ENCODE peak calls at places on chromosomes 13 and 19, in four cellular contexts. O is NCI-H2171 treated with DMSO at 0.1 percent for 48 hours; P is erythroblast; Y is activated T-helper 2 cell treated with anti-CD3 and anti-CD28 coated beads, Interferon-gamma antibody, Interleukin-2, Interleukin-4, amounts not matched to agents 10 μg/mL and 5 μg/mL and 100 μg/mL, durations not matched to agents 14 hours and 24 hours and 36 hours. L is an unnamed sample.

GRCh38 chr19:16076958-16077611 is 790 bp downstream of the TPM4 start:
- DNase-seq in O (peak), P (no peak), Y (no peak), L (peak)

GRCh38 chr13:102779426-102780159 is 6.0 kb upstream of the TEX30 start:
- DNase-seq in O (no peak), P (no peak), Y (peak), L (no peak)

GRCh38 chr19:31152906-31153305 is 196.3 kb downstream of the TSHZ3 start:
- DNase-seq in O (no peak), P (no peak), Y (no peak), L (no peak)

GRCh38 chr13:22592515-22592914 is 588.3 kb upstream of the SGCG start:
- DNase-seq in O (no peak), P (no peak), Y (no peak), L (no peak)

GRCh38 chr13:74229242-74229641 is 95.0 kb upstream of the KLF12 start:
- DNase-seq in O (no peak), P (no peak), Y (no peak), L (no peak)

GRCh38 chr13:46211116-46211515 is 612 bp upstream of the LRRC63 start:
- DNase-seq in O (no peak), P (peak), Y (peak), L (peak)

GRCh38 chr19:18397242-18398202 is at the start of gene LRRC25:
- DNase-seq in O (no peak), P (no peak), Y (no peak), L (no peak)

GRCh38 chr13:46577656-46578589 is 25.0 kb downstream of the LRCH1 start:
- DNase-seq in O (no peak), P (no peak), Y (no peak), L (no peak)

GRCh38 chr13:52128714-52129700 is at the start of gene NEK5:
- DNase-seq in O (peak), P (peak), Y (peak), L (peak)

GRCh38 chr13:73702419-73703071 is 431.7 kb downstream of the KLF12 start:
- DNase-seq in O (no peak), P (no peak), Y (peak), L (no peak)

GRCh38 chr13:22198656-22199217 is 527.9 kb downstream of the FGF9 start:
- DNase-seq in O (no peak), P (no peak), Y (no peak), L (peak)

GRCh38 chr19:23913931-23914330 is 755 bp upstream of the ZNF726 start:
- DNase-seq in O (no peak), P (no peak), Y (no peak), L (no peak)

GRCh38 chr13:36818483-36819063 is 449 bp upstream of the RFXAP start:
- DNase-seq in O (peak), P (no peak), Y (no peak), L (peak)

GRCh38 chr13:93364166-93364565 is 137.6 kb downstream of the GPC6 start:
- DNase-seq in O (no peak), P (no peak), Y (no peak), L (no peak)

GRCh38 chr19:19655641-19656343 is 7.7 kb downstream of the ATP13A1 start:
- DNase-seq in O (no peak), P (no peak), Y (no peak), L (no peak)

GRCh38 chr19:6856749-6857372 is 30.5 kb upstream of the ADGRE1 start:
- DNase-seq in O (no peak), P (no peak), Y (no peak), L (no peak)

GRCh38 chr13:91185294-91185863 is 162.1 kb upstream of the MIR17HG start:
- DNase-seq in O (no peak), P (peak), Y (no peak), L (peak)

GRCh38 chr19:47156861-47157454 is 26.3 kb downstream of the SAE1 start:
- DNase-seq in O (no peak), P (no peak), Y (no peak), L (no peak)

GRCh38 chr19:46270521-46271256 is 26.2 kb upstream of the HIF3A start:
- DNase-seq in O (no peak), P (no peak), Y (no peak), L (no peak)

GRCh38 chr19:11420894-11421606 is 1.9 kb upstream of the RGL3 start:
- DNase-seq in O (no peak), P (no peak), Y (no peak), L (no peak)

GRCh38 chr13:107799001-107799400 is 416.3 kb downstream of the LIG4 start:
- DNase-seq in O (no peak), P (no peak), Y (no peak), L (no peak)

GRCh38 chr13:42720116-42720857 is 61.1 kb upstream of the FAM216B start:
- DNase-seq in O (no peak), P (no peak), Y (no peak), L (no peak)

GRCh38 chr19:51742736-51743288 is 8.9 kb downstream of the FPR1 start:
- DNase-seq in O (no peak), P (no peak), Y (no peak), L (no peak)

GRCh38 chr19:1010586-1011510 is 10.1 kb downstream of the TMEM259 start:
- DNase-seq in O (no peak), P (no peak), Y (no peak), L (no peak)

GRCh38 chr19:7691497-7691896 is 10.4 kb downstream of the FCER2 start:
- DNase-seq in O (no peak), P (no peak), Y (no peak), L (no peak)

GRCh38 chr19:4639531-4640246 is 373 bp downstream of the TNFAIP8L1 start:
- DNase-seq in O (peak), P (no peak), Y (no peak), L (no peak)

GRCh38 chr19:8324186-8325050 is 3.1 kb downstream of the RPS28 start:
- DNase-seq in O (no peak), P (no peak), Y (no peak), L (peak)

GRCh38 chr19:51921949-51922348 is 5.3 kb upstream of the ZNF613 start:
- DNase-seq in O (no peak), P (no peak), Y (no peak), L (no peak)

L was measured in NCI-H524.